ENCODE peak calls at places on chromosomes 12 and 14, in five cellular contexts. One of them, this sample, is unnamed.
A peak's percentile ranks its signal among the peaks of the same experiment; 100 is the strongest.

GRCh38 chr12:116222358-116222757 is 55.1 kb downstream of the MED13L start:
- DNase-seq in fibroblast of lung: peak; percentile 96
- DNase-seq in fibroblast of villous mesenchyme: peak; percentile 87
- DNase-seq in heart right ventricle: peak; percentile 89
- DNase-seq in IMR-90: peak; percentile 94
- DNase-seq in this sample: peak; percentile 97

GRCh38 chr14:38125484-38125912 is 82.2 kb upstream of the SSTR1 start:
- DNase-seq in fibroblast of lung: no peak
- DNase-seq in fibroblast of villous mesenchyme: no peak
- DNase-seq in heart right ventricle: no peak
- DNase-seq in IMR-90: no peak
- DNase-seq in this sample: no peak

GRCh38 chr14:33979613-33980276 is 28.9 kb upstream of the EGLN3 start:
- DNase-seq in fibroblast of lung: no peak
- DNase-seq in fibroblast of villous mesenchyme: no peak
- DNase-seq in heart right ventricle: no peak
- DNase-seq in IMR-90: no peak
- DNase-seq in this sample: no peak

GRCh38 chr14:64636208-64636979 is 67.8 kb upstream of the PLEKHG3 start:
- DNase-seq in fibroblast of lung: peak; percentile 68
- DNase-seq in fibroblast of villous mesenchyme: peak; percentile 82
- DNase-seq in heart right ventricle: peak; percentile 67
- DNase-seq in IMR-90: peak; percentile 67
- DNase-seq in this sample: peak; percentile 79

GRCh38 chr14:100774164-100774537 is 47.5 kb downstream of the DLK1 start:
- DNase-seq in fibroblast of lung: no peak
- DNase-seq in fibroblast of villous mesenchyme: no peak
- DNase-seq in heart right ventricle: no peak
- DNase-seq in IMR-90: no peak
- DNase-seq in this sample: no peak

GRCh38 chr12:111339306-111339938 is 29.5 kb downstream of the PHETA1 start:
- DNase-seq in fibroblast of lung: no peak
- DNase-seq in fibroblast of villous mesenchyme: no peak
- DNase-seq in heart right ventricle: no peak
- DNase-seq in IMR-90: no peak
- DNase-seq in this sample: no peak

GRCh38 chr14:52694761-52695480 is 437 bp downstream of the ERO1A start:
- DNase-seq in fibroblast of lung: peak; percentile 44
- DNase-seq in fibroblast of villous mesenchyme: peak; percentile 61
- DNase-seq in heart right ventricle: no peak
- DNase-seq in IMR-90: peak; percentile 49
- DNase-seq in this sample: peak; percentile 55

GRCh38 chr12:51269174-51270066 is 795 bp downstream of the SMAGP start:
- DNase-seq in fibroblast of lung: peak; percentile 41
- DNase-seq in fibroblast of villous mesenchyme: peak; percentile 28
- DNase-seq in heart right ventricle: peak; percentile 26
- DNase-seq in IMR-90: no peak
- DNase-seq in this sample: peak; percentile 43

GRCh38 chr12:25585662-25586061 is 32.6 kb upstream of the LMNTD1 start:
- DNase-seq in fibroblast of lung: no peak
- DNase-seq in fibroblast of villous mesenchyme: no peak
- DNase-seq in heart right ventricle: no peak
- DNase-seq in IMR-90: no peak
- DNase-seq in this sample: no peak

GRCh38 chr12:110269622-110270124 is 11.4 kb upstream of the ATP2A2 start:
- DNase-seq in fibroblast of lung: peak; percentile 77
- DNase-seq in fibroblast of villous mesenchyme: peak; percentile 83
- DNase-seq in heart right ventricle: no peak
- DNase-seq in IMR-90: peak; percentile 84
- DNase-seq in this sample: peak; percentile 79

GRCh38 chr12:111270773-111271172 is 98.1 kb downstream of the PHETA1 start:
- DNase-seq in fibroblast of lung: no peak
- DNase-seq in fibroblast of villous mesenchyme: no peak
- DNase-seq in heart right ventricle: no peak
- DNase-seq in IMR-90: peak; percentile 6
- DNase-seq in this sample: no peak

GRCh38 chr14:69611264-69612013 is at the start of gene SUSD6:
- DNase-seq in fibroblast of lung: peak; percentile 89
- DNase-seq in fibroblast of villous mesenchyme: peak; percentile 89
- DNase-seq in heart right ventricle: peak; percentile 91
- DNase-seq in IMR-90: peak; percentile 85
- DNase-seq in this sample: peak; percentile 84

GRCh38 chr12:1463073-1463905 is 131.1 kb downstream of the FBXL14 start:
- DNase-seq in fibroblast of lung: peak; percentile 51
- DNase-seq in fibroblast of villous mesenchyme: no peak
- DNase-seq in heart right ventricle: no peak
- DNase-seq in IMR-90: no peak
- DNase-seq in this sample: peak; percentile 83

GRCh38 chr12:132727091-132727794 is 16.6 kb downstream of the PGAM5 start:
- DNase-seq in fibroblast of lung: no peak
- DNase-seq in fibroblast of villous mesenchyme: no peak
- DNase-seq in heart right ventricle: no peak
- DNase-seq in IMR-90: no peak
- DNase-seq in this sample: no peak

DNA sequence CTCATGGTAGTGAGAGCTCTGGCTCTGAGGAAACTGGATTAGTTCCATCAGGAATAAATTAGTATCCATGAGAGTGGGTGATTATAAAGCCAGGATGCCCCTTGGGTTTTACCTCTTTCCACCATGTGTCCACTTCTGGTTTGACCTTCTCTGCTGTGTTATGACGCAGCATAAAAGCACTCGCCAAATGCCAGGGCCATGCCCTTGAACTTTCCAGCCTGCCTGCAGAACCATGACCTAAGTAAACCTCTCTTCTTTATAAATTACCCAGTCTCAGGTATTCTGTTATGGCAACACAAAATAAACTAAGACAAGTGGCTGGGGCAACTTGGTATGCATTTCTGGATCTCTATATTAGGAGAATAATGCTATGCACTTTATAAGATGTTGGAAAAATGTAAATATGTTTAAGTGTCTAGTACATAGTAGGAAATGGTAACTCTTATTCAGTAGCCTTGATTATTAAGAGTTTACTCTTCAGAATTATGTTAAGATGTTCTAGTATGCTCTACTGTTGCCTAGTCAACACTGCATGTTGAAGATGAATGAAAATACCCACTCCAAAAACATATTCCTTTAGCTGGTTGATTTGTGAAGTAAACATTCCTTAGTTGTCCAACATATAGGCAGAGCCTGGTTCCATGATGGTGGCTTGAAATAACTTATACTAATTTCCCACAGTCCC is 455.6 kb upstream of the TMPO start:
- DNase-seq in fibroblast of lung: no peak
- DNase-seq in fibroblast of villous mesenchyme: no peak
- DNase-seq in heart right ventricle: no peak
- DNase-seq in IMR-90: no peak
- DNase-seq in this sample: no peak
- TF ChIP-seq CTCF in fibroblast of lung: no peak
- TF ChIP-seq CTCF in fibroblast of villous mesenchyme: no peak
- TF ChIP-seq CTCF in heart right ventricle: no peak
- TF ChIP-seq CTCF in IMR-90: no peak
- TF ChIP-seq CTCF in this sample: no peak

DNA sequence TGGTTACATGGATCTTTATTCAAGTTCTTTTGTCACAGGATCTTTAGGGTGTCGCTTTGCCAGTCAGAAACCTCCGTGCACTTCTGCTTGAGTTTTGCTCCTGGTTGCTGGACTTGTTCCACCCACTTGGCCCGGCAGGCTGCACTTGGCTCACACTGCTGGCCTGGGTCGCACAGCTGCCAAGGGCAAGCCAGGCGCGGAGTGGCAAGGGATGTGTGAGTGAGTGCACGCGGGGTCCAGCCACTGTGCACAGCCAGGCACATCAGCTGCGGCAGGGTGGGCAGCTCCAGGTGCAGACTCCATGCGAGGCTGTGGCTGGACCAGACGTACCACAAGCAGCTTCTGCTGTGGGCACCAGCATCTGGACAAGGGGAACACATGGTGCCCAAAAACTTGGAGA is 76.6 kb downstream of the DERA start:
- DNase-seq in fibroblast of lung: no peak
- DNase-seq in fibroblast of villous mesenchyme: no peak
- DNase-seq in heart right ventricle: peak; percentile 69
- DNase-seq in IMR-90: no peak
- DNase-seq in this sample: no peak
- H3K4me3 ChIP-seq in fibroblast of lung: no peak overlapping the region
- H3K4me3 ChIP-seq in fibroblast of villous mesenchyme: no peak overlapping the region
- H3K4me3 ChIP-seq in heart right ventricle: no peak overlapping the region
- H3K4me3 ChIP-seq in IMR-90: no peak overlapping the region
- H3K4me3 ChIP-seq in this sample: no peak overlapping the region

GRCh38 chr12:96064966-96065365 is 29.6 kb upstream of the LTA4H start:
- DNase-seq in fibroblast of lung: no peak
- DNase-seq in fibroblast of villous mesenchyme: no peak
- DNase-seq in heart right ventricle: no peak
- DNase-seq in IMR-90: no peak
- DNase-seq in this sample: no peak

GRCh38 chr12:96061864-96062453 is 26.6 kb upstream of the LTA4H start:
- DNase-seq in fibroblast of lung: peak; percentile 91
- DNase-seq in fibroblast of villous mesenchyme: peak; percentile 85
- DNase-seq in heart right ventricle: peak; percentile 80
- DNase-seq in IMR-90: peak; percentile 87
- DNase-seq in this sample: peak; percentile 93

GRCh38 chr12:96064266-96064665 is 28.9 kb upstream of the LTA4H start:
- DNase-seq in fibroblast of lung: no peak
- DNase-seq in fibroblast of villous mesenchyme: no peak
- DNase-seq in heart right ventricle: no peak
- DNase-seq in IMR-90: no peak
- DNase-seq in this sample: no peak

GRCh38 chr12:96061323-96061722 is 25.9 kb upstream of the LTA4H start:
- DNase-seq in fibroblast of lung: no peak
- DNase-seq in fibroblast of villous mesenchyme: no peak
- DNase-seq in heart right ventricle: no peak
- DNase-seq in IMR-90: no peak
- DNase-seq in this sample: no peak

DNA sequence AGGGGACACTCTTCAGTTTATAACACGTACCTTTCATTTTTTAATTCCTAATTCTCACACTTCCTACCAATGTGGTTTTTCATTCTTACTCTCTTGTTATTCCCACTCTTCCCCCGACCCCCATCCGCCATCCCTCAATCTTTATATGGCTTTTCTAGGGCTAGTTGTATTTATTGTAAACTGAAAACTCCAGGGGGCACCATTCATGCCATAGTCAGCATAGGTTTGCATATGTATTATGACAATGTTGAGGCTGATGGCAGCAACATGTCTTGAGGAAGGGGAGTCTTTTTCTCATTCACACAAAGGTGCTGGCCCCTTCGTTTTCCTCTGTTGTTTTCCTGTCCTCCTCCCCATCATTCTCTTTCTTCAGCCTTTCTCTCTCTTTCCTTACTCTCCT is 27.7 kb upstream of the LTA4H start:
- DNase-seq in fibroblast of lung: peak; percentile 58
- DNase-seq in fibroblast of villous mesenchyme: peak; percentile 43
- DNase-seq in heart right ventricle: no peak
- DNase-seq in IMR-90: peak; percentile 25
- DNase-seq in this sample: peak; percentile 59
- TF ChIP-seq CTCF in fibroblast of lung: no peak
- TF ChIP-seq CTCF in fibroblast of villous mesenchyme: peak; percentile 40
- TF ChIP-seq CTCF in heart right ventricle: peak; percentile 28
- TF ChIP-seq CTCF in IMR-90: no peak
- TF ChIP-seq CTCF in this sample: peak; percentile 10

DNA sequence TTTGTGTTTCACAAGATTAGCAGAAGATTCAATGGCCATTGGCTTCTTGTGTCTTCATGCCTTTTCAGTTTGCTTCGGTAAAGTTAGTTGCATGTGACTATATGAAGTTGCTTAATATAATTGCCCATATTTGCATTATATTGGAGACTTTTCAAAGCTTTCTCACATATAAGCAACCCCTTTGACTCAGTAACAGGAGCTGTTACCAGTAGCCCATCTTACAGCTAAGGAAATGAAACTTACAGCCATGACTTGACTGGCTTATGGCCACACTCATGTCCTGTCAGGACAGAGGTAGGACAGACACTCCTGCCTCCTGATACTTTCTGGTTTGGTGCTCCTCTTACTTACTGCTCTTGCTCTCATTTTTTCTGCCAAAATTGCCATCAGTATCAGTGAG is 1082.1 kb downstream of the BCL11B start:
- DNase-seq in fibroblast of lung: no peak
- DNase-seq in fibroblast of villous mesenchyme: no peak
- DNase-seq in heart right ventricle: no peak
- DNase-seq in IMR-90: no peak
- DNase-seq in this sample: no peak
- H3K4me3 ChIP-seq in fibroblast of lung: no peak overlapping the region
- H3K4me3 ChIP-seq in fibroblast of villous mesenchyme: no peak overlapping the region
- H3K4me3 ChIP-seq in heart right ventricle: no peak overlapping the region
- H3K4me3 ChIP-seq in IMR-90: no peak overlapping the region
- H3K4me3 ChIP-seq in this sample: no peak overlapping the region

DNA sequence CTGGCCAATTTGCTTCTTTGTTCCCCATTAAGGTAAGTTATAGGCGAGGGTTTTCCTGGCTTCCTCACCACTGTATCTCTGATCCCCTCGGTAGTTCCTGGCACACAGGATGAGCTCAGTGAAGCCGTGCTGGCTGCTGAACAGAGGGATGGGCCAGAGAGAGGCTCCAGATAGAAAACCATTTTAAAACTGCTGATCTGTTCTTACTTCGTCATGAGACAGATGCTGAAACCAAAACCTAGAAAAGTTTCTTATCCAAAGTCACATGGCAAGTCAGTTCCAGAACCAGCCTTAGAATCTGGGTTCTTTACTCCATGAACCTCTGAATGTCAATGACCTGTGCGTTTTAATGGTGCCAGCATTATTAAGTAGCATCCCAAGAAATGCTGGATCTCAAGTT is 76.3 kb upstream of the RIN3 start:
- DNase-seq in fibroblast of lung: no peak
- DNase-seq in fibroblast of villous mesenchyme: no peak
- DNase-seq in heart right ventricle: no peak
- DNase-seq in IMR-90: no peak
- DNase-seq in this sample: no peak
- TF ChIP-seq CTCF in fibroblast of lung: no peak
- TF ChIP-seq CTCF in fibroblast of villous mesenchyme: no peak
- TF ChIP-seq CTCF in heart right ventricle: no peak
- TF ChIP-seq CTCF in IMR-90: no peak
- TF ChIP-seq CTCF in this sample: no peak

DNA sequence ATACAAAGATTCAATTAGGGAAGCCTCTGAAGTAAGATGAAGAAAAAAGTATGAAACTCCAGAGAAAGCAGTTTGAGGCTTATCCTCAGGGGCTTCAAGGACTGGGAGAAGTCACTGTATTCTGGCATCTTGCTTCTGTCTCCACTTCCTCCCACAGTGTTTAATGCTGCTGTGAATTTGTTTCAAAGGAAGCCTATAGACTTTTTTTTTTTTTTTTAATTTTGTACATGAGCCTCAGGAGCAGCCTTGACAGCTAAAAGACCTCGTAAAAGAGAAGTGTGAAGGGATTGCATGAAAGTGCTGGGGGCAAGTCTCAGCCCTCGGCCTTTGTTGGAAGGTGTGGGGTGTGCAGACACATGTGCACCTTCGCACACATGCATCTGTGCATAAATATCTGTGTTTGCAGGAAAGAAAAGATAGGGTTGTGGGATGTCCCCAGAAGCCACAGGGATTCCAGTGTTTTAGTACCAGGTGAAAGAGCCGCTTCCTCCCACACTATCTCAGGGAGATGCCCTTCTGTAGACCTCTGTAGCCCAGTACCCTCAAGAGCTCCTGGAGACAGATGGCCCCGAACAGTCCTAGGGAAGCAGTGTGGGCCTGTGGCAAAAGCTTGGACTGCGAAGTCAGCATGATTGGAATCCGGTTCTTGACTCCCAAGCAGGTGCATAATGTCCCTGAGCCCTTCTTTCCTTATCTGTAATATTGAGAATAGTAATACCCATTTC is 193.5 kb upstream of the BCL2L14 start:
- DNase-seq in fibroblast of lung: no peak
- DNase-seq in fibroblast of villous mesenchyme: no peak
- DNase-seq in heart right ventricle: no peak
- DNase-seq in IMR-90: no peak
- DNase-seq in this sample: no peak
- H3K4me3 ChIP-seq in fibroblast of lung: no peak overlapping the region
- H3K4me3 ChIP-seq in fibroblast of villous mesenchyme: no peak overlapping the region
- H3K4me3 ChIP-seq in heart right ventricle: no peak overlapping the region
- H3K4me3 ChIP-seq in IMR-90: no peak overlapping the region
- H3K4me3 ChIP-seq in this sample: no peak overlapping the region

This sample was measured in cardiac fibroblast.